ENCODE peak calls at places on chromosomes 5 and 9, in four cellular contexts. K is mucosa of gallbladder, J is NCI-H2171, B is H7. Z is an unnamed sample.

GRCh38 chr9:127938298-127938690 is 640 bp upstream of the DPM2 start:
- DNase-seq in K (no peak), J (no peak), B (peak; percentile 87), Z (no peak)

GRCh38 chr5:40410939-40411635 is 268.6 kb upstream of the PTGER4 start:
- DNase-seq in K (no peak), J (no peak), B (no peak), Z (no peak)

GRCh38 chr9:136943291-136944093 is 1.0 kb downstream of the FBXW5 start:
- DNase-seq in K (no peak), J (peak; percentile 32), B (peak; percentile 92), Z (peak; percentile 53)

GRCh38 chr5:169103586-169104174 is 197.3 kb downstream of the SLIT3 start:
- DNase-seq in K (no peak), J (no peak), B (no peak), Z (no peak)

GRCh38 chr9:132894343-132894742 is 15.6 kb downstream of the SPACA9 start:
- DNase-seq in K (peak; percentile 46), J (peak; percentile 77), B (no peak), Z (no peak)

GRCh38 chr5:174737335-174737734 is 13.0 kb downstream of the MSX2 start:
- DNase-seq in K (no peak), J (no peak), B (no peak), Z (peak; percentile 89)

GRCh38 chr5:37184748-37185364 is 64.3 kb downstream of the CPLANE1 start:
- DNase-seq in K (no peak), J (peak; percentile 42), B (no peak), Z (no peak)

GRCh38 chr5:128491291-128491690 is 46.8 kb downstream of the FBN2 start:
- DNase-seq in K (no peak), J (no peak), B (no peak), Z (no peak)

GRCh38 chr5:132215329-132215728 is 12.3 kb downstream of the P4HA2 start:
- DNase-seq in K (peak; percentile 91), J (no peak), B (no peak), Z (peak; percentile 77)

GRCh38 chr9:100581661-100582060 is 3.8 kb downstream of the CAVIN4 start:
- DNase-seq in K (no peak), J (no peak), B (no peak), Z (no peak)

GRCh38 chr5:3197699-3198098 is 397.9 kb upstream of the IRX1 start:
- DNase-seq in K (no peak), J (peak; percentile 35), B (peak; percentile 73), Z (peak; percentile 87)

GRCh38 chr9:34047864-34048729 is 590 bp downstream of the UBAP2 start:
- DNase-seq in K (peak; percentile 23), J (peak; percentile 5), B (peak; percentile 78), Z (peak; percentile 69)

GRCh38 chr9:77163889-77164288 is 13.4 kb upstream of the VPS13A start:
- DNase-seq in K (peak; percentile 27), J (no peak), B (no peak), Z (no peak)

Z was measured in islet precursor cell.